ENCODE peak calls at places on chromosomes 13 and 19, in ten cellular contexts. I is cardiac muscle cell, E is fibroblast of the aortic adventitia, Y is colonic mucosa, J is uterus, L is right atrium auricular region, Q is upper lobe of right lung, F is Caco-2, N is foreskin fibroblast, T is mesenchymal stem cell. R is an unnamed sample.
A peak's percentile ranks its signal among the peaks of the same experiment; 100 is the strongest.

GRCh38 chr13:99969934-99970760 is 1.4 kb downstream of the ZIC5 start:
- DNase-seq in I (peak; percentile 75), E (no peak), Y (peak; percentile 21), J (no peak), L (peak; percentile 23), Q (no peak), F (peak; percentile 78), N (no peak), T (no peak), R (peak; percentile 59)

GRCh38 chr13:90968510-90968909 is 379.0 kb upstream of the MIR17HG start:
- DNase-seq in I (peak; percentile 58), E (no peak), Y (no peak), J (no peak), L (no peak), Q (no peak), F (no peak), N (no peak), T (peak; percentile 36), R (no peak)

GRCh38 chr19:10478903-10479384 is 24.2 kb downstream of the KEAP1 start:
- DNase-seq in I (peak; percentile 90), E (peak; percentile 89), Y (peak; percentile 87), J (peak; percentile 95), L (peak; percentile 97), Q (peak; percentile 91), F (peak; percentile 95), N (peak; percentile 85), T (peak; percentile 84), R (peak; percentile 83)

GRCh38 chr13:44797685-44798084 is 191.6 kb downstream of the NUFIP1 start:
- DNase-seq in I (no peak), E (no peak), Y (no peak), J (no peak), L (no peak), Q (no peak), F (no peak), N (no peak), T (no peak), R (no peak)

GRCh38 chr13:107574517-107575215 is 640.7 kb downstream of the LIG4 start:
- DNase-seq in I (no peak), E (peak; percentile 4), Y (no peak), J (no peak), L (no peak), Q (no peak), F (no peak), N (no peak), T (no peak), R (no peak)

GRCh38 chr13:106610511-106610910 is 42.6 kb upstream of the ARGLU1 start:
- DNase-seq in I (no peak), E (peak; percentile 17), Y (no peak), J (no peak), L (no peak), Q (no peak), F (no peak), N (peak; percentile 62), T (peak; percentile 19), R (no peak)

GRCh38 chr13:113090806-113091205 is 14.8 kb upstream of the F7 start:
- DNase-seq in I (no peak), E (no peak), Y (no peak), J (no peak), L (no peak), Q (peak; percentile 58), F (no peak), N (no peak), T (no peak), R (no peak)

GRCh38 chr19:39915101-39915847 is 19.2 kb downstream of the FCGBP start:
- DNase-seq in I (no peak), E (no peak), Y (peak; percentile 20), J (no peak), L (peak; percentile 55), Q (peak; percentile 63), F (no peak), N (no peak), T (no peak), R (no peak)

GRCh38 chr13:77417897-77418296 is 91.0 kb upstream of the MYCBP2 start:
- DNase-seq in I (no peak), E (no peak), Y (no peak), J (no peak), L (no peak), Q (no peak), F (no peak), N (no peak), T (no peak), R (no peak)

GRCh38 chr13:77422724-77423123 is 95.8 kb upstream of the MYCBP2 start:
- DNase-seq in I (no peak), E (no peak), Y (no peak), J (no peak), L (no peak), Q (no peak), F (peak; percentile 37), N (no peak), T (no peak), R (no peak)

GRCh38 chr13:77415253-77416127 is 88.6 kb upstream of the MYCBP2 start:
- DNase-seq in I (no peak), E (no peak), Y (no peak), J (no peak), L (no peak), Q (no peak), F (no peak), N (no peak), T (peak; percentile 3), R (no peak)

DNA sequence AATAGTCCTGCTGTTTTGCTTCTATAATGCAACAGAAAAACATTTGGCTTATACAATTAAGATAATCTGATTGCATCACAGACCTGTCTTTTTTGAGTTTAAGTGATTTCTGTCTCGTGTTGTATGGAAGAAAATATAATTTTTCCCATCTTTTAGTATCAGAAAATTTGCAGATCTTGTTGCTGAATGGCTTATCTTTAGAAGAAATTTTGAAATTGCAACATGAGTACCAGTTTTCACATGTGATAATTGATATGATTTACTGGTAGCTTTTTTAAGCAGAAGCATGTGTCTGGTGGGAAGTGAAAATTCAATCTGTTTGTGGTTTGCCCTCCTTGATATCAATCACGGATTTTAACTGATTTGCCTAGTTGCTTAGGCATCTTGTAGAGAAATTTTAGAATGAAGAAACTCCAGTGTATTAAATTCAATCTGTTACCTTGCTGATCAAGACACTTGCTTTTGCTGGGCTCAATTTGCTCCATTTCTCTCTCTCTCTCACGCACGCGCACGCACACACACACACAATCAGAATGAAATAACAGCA is 89.8 kb upstream of the MYCBP2 start:
- DNase-seq in I (no peak), E (no peak), Y (no peak), J (no peak), L (no peak), Q (no peak), F (no peak), N (no peak), T (no peak), R (no peak)
- H3K4me3 ChIP-seq in I (no peak overlapping the region), E (no peak overlapping the region), Y (no peak overlapping the region), J (no peak overlapping the region), L (no peak overlapping the region), Q (no peak overlapping the region), F (no peak overlapping the region), N (no peak overlapping the region), T (no peak overlapping the region), R (no peak overlapping the region)

DNA sequence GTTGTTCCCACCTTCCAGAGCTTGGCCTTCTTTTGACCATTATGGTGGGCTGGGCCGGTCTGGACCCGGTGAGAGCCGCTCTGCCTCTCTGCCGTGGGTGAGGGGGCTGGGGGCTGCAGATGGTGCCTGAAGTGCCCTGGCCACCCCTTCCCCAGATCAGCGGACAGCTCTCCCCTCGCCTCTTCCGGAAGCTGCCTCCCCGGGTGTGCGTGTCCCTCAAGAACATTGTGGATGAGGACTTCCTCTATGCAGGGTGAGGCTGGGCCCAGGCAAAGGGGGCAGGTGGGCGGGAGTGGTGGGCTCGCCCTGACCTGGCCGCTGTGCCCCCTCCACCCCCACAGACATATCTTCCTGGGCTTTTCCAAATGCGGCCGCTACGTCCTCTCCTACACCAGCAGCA is 1.9 kb downstream of the DCAF15 start:
- DNase-seq in I (no peak), E (no peak), Y (no peak), J (no peak), L (no peak), Q (no peak), F (no peak), N (no peak), T (no peak), R (no peak)
- H3K4me3 ChIP-seq in I (no peak overlapping the region), E (no peak overlapping the region), Y (no peak overlapping the region), J (no peak overlapping the region), L (no peak overlapping the region), Q (no peak overlapping the region), F (no peak overlapping the region), N (no peak overlapping the region), T (no peak overlapping the region), R (no peak overlapping the region)

GRCh38 chr13:33217256-33217655 is 68.3 kb downstream of the STARD13 start:
- DNase-seq in I (no peak), E (no peak), Y (no peak), J (no peak), L (no peak), Q (no peak), F (no peak), N (no peak), T (no peak), R (no peak)

GRCh38 chr13:33213797-33214196 is 71.8 kb downstream of the STARD13 start:
- DNase-seq in I (no peak), E (no peak), Y (no peak), J (no peak), L (no peak), Q (no peak), F (no peak), N (no peak), T (no peak), R (no peak)

GRCh38 chr13:33208290-33208990 is 77.1 kb downstream of the STARD13 start:
- DNase-seq in I (no peak), E (no peak), Y (peak; percentile 49), J (no peak), L (no peak), Q (no peak), F (no peak), N (no peak), T (peak; percentile 24), R (no peak)

GRCh38 chr13:33212396-33212795 is 73.2 kb downstream of the STARD13 start:
- DNase-seq in I (no peak), E (no peak), Y (no peak), J (no peak), L (no peak), Q (no peak), F (no peak), N (no peak), T (no peak), R (no peak)

DNA sequence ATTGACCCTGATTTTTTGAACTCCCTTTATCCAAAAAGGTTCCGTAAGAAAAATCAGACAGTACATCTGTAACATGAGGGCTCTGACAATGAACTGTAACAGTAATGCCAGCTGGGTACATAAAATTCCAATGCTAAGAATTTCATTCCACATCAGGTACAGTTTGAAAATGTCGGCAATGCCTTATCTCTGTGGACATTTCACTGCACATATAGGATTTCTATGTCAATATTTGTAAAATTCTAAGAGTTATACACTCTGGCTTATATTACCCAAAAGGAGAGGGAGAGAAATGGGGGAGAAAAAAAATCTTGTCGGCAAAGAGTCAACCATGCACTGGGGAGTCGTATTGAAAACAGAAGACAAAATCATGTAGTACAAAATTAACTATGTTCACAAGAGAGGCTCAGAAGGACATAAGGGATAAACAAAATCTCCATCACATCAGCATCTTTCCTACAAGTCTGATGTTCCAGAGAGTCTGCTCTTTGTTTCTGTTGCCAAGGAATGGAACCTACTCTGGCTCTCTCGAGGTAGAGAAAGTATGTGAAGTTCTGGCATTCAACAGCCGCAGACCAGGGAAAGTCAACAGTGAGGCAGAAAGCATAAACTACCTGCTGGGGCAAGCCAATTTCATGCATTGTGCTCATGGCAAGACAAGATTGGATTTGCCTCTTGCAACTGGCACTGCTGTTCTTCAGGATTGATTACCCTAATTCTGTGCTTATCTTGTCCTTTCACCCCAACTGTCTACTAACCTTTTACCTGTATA is 72.3 kb downstream of the STARD13 start:
- DNase-seq in I (no peak), E (no peak), Y (no peak), J (no peak), L (no peak), Q (no peak), F (no peak), N (no peak), T (no peak), R (no peak)
- H3K4me3 ChIP-seq in I (no peak overlapping the region), E (peak overlapping the region; percentile 28), Y (no peak overlapping the region), J (no peak overlapping the region), L (no peak overlapping the region), Q (no peak overlapping the region), F (no peak overlapping the region), N (no peak overlapping the region), T (no peak overlapping the region), R (no peak overlapping the region)

DNA sequence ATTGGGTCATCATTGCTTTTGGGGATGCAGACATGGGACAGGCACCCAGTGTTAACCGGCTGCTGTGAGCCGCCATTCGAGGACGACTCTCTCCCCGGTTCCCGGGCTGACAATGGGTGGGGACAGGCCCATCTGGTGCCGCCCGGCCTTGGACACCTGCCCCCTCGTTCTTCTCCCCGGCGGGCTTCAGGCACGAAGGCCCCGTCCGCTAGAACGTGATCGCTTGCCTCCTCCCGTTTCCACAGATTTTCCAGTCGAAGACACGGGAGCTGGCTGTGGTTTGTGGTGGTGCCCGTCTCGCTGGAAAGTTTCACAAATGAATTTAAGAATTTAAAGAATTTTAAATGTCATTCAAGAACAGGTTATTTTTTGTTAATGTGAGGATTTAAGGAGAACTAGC is 2.0 kb downstream of the PALM start:
- DNase-seq in I (no peak), E (peak; percentile 25), Y (no peak), J (no peak), L (no peak), Q (no peak), F (no peak), N (no peak), T (no peak), R (no peak)
- H3K4me3 ChIP-seq in I (no peak overlapping the region), E (peak overlapping the region; percentile 25), Y (no peak overlapping the region), J (peak overlapping the region; percentile 90), L (peak overlapping the region; percentile 72), Q (peak overlapping the region; percentile 56), F (no peak overlapping the region), N (no peak overlapping the region), T (no peak overlapping the region), R (no peak overlapping the region)